ENCODE peak calls at places on chromosomes 11 and 22, in five cellular contexts. One of them, this sample, is unnamed.

GRCh38 chr11:290621-291231 is 1.8 kb downstream of the PGGHG start:
- DNase-seq in NCI-H1105: no peak
- DNase-seq in psoas muscle: peak; percentile 16
- DNase-seq in endodermal cell: peak; percentile 53
- DNase-seq in EL: no peak
- DNase-seq in this sample: no peak

GRCh38 chr11:123431619-123432018 is 1.6 kb downstream of the GRAMD1B start:
- DNase-seq in psoas muscle: no peak
- DNase-seq in endodermal cell: peak; percentile 61
- DNase-seq in NCI-H1105: no peak
- DNase-seq in EL: peak; percentile 44
- DNase-seq in this sample: peak; percentile 66

GRCh38 chr22:23283591-23284503 is 103.5 kb downstream of the BCR start:
- DNase-seq in psoas muscle: no peak
- DNase-seq in endodermal cell: no peak
- DNase-seq in EL: no peak
- DNase-seq in NCI-H1105: no peak
- DNase-seq in this sample: no peak

GRCh38 chr11:132941024-132941646 is 591.2 kb downstream of the OPCML start:
- DNase-seq in EL: peak; percentile 42
- DNase-seq in NCI-H1105: peak; percentile 54
- DNase-seq in psoas muscle: no peak
- DNase-seq in endodermal cell: no peak
- DNase-seq in this sample: peak; percentile 19

GRCh38 chr11:7347611-7348431 is 96.1 kb downstream of the SYT9 start:
- DNase-seq in EL: no peak
- DNase-seq in NCI-H1105: no peak
- DNase-seq in psoas muscle: no peak
- DNase-seq in endodermal cell: no peak
- DNase-seq in this sample: no peak

GRCh38 chr11:83975984-83976383 is 689.8 kb upstream of the CCDC90B start:
- DNase-seq in EL: no peak
- DNase-seq in NCI-H1105: no peak
- DNase-seq in psoas muscle: no peak
- DNase-seq in endodermal cell: no peak
- DNase-seq in this sample: no peak

GRCh38 chr11:133966924-133967598 is 10.3 kb upstream of the IGSF9B start:
- DNase-seq in NCI-H1105: no peak
- DNase-seq in psoas muscle: peak; percentile 47
- DNase-seq in endodermal cell: peak; percentile 90
- DNase-seq in EL: no peak
- DNase-seq in this sample: no peak

GRCh38 chr11:36427079-36427478 is 83.0 kb downstream of the TRAF6 start:
- DNase-seq in EL: no peak
- DNase-seq in endodermal cell: no peak
- DNase-seq in NCI-H1105: no peak
- DNase-seq in psoas muscle: no peak
- DNase-seq in this sample: no peak

This sample was measured in endothelial cell of umbilical vein.